ENCODE peak calls at places on chromosomes 3 and 15, in four cellular contexts. One of them, this sample, is unnamed. For H3K4me1, the result is how much of the 10 kb centered on the place peaks cover.

GRCh38 chr3:171376125-171376947 is 83.9 kb downstream of the TNIK start:
- DNase-seq in GM23338: no peak
- DNase-seq in ovary: no peak
- DNase-seq in astrocyte: no peak
- DNase-seq in this sample: no peak

GRCh38 chr15:99564221-99565030 is 1.4 kb upstream of the MEF2A start:
- DNase-seq in GM23338: no peak
- DNase-seq in ovary: peak
- DNase-seq in astrocyte: peak
- DNase-seq in this sample: peak

GRCh38 chr15:65620833-65621232 is 905 bp upstream of the SLC24A1 start:
- DNase-seq in GM23338: no peak
- DNase-seq in ovary: no peak
- DNase-seq in astrocyte: no peak
- DNase-seq in this sample: no peak

GRCh38 chr3:38141173-38141951 is 2.9 kb downstream of the MYD88 start:
- DNase-seq in GM23338: no peak
- DNase-seq in ovary: no peak
- DNase-seq in astrocyte: no peak
- DNase-seq in this sample: no peak

GRCh38 chr3:68504185-68504584 is 428.2 kb downstream of the TAFA4 start:
- DNase-seq in GM23338: peak
- DNase-seq in ovary: no peak
- DNase-seq in astrocyte: no peak
- DNase-seq in this sample: no peak

GRCh38 chr3:76866729-76867461 is 173.0 kb upstream of the ROBO2 start:
- DNase-seq in GM23338: no peak
- DNase-seq in ovary: no peak
- DNase-seq in astrocyte: no peak
- DNase-seq in this sample: no peak

GRCh38 chr15:75107905-75108838 is 84.8 kb downstream of the PPCDC start:
- DNase-seq in GM23338: no peak
- DNase-seq in ovary: no peak
- DNase-seq in astrocyte: peak
- DNase-seq in this sample: peak

GRCh38 chr3:197736010-197736490 is 654 bp downstream of the RUBCN start:
- DNase-seq in GM23338: peak
- DNase-seq in ovary: no peak
- DNase-seq in astrocyte: no peak
- DNase-seq in this sample: peak

GRCh38 chr3:129623447-129624118 is 17.1 kb upstream of the PLXND1 start:
- DNase-seq in GM23338: no peak
- DNase-seq in ovary: peak
- DNase-seq in astrocyte: no peak
- DNase-seq in this sample: no peak

GRCh38 chr3:39104961-39105686 is 2.3 kb downstream of the GORASP1 start:
- DNase-seq in GM23338: no peak
- DNase-seq in ovary: no peak
- DNase-seq in astrocyte: no peak
- DNase-seq in this sample: no peak

GRCh38 chr3:9080165-9080564 is 116.9 kb upstream of the RAD18 start:
- DNase-seq in GM23338: no peak
- DNase-seq in ovary: no peak
- DNase-seq in astrocyte: no peak
- DNase-seq in this sample: no peak

GRCh38 chr3:98823791-98824190 is 60.7 kb downstream of the ST3GAL6 start:
- DNase-seq in GM23338: no peak
- DNase-seq in ovary: no peak
- DNase-seq in astrocyte: peak
- DNase-seq in this sample: no peak

GRCh38 chr3:175941352-175941751 is 1082.2 kb downstream of the NAALADL2 start:
- DNase-seq in GM23338: peak
- DNase-seq in ovary: no peak
- DNase-seq in astrocyte: no peak
- DNase-seq in this sample: no peak

GRCh38 chr3:187738089-187738399 is 7.2 kb downstream of the BCL6 start:
- DNase-seq in GM23338: no peak
- DNase-seq in ovary: no peak
- DNase-seq in astrocyte: no peak
- DNase-seq in this sample: no peak

GRCh38 chr15:64503197-64503596 is 42.8 kb downstream of the ZNF609 start:
- DNase-seq in GM23338: peak
- DNase-seq in ovary: no peak
- DNase-seq in astrocyte: peak
- DNase-seq in this sample: no peak

GRCh38 chr3:71310595-71311319 is 272.8 kb downstream of the FOXP1 start:
- DNase-seq in GM23338: peak
- DNase-seq in ovary: peak
- DNase-seq in astrocyte: peak
- DNase-seq in this sample: no peak

GRCh38 chr3:150230037-150230436 is 178.1 kb upstream of the TSC22D2 start:
- DNase-seq in GM23338: no peak
- DNase-seq in ovary: no peak
- DNase-seq in astrocyte: no peak
- DNase-seq in this sample: no peak

GRCh38 chr3:162338514-162338913 is 841.9 kb downstream of the OTOL1 start:
- DNase-seq in GM23338: no peak
- DNase-seq in ovary: no peak
- DNase-seq in astrocyte: peak
- DNase-seq in this sample: no peak

GRCh38 chr15:68417897-68418296 is 14.1 kb downstream of the ITGA11 start:
- DNase-seq in GM23338: no peak
- DNase-seq in ovary: no peak
- DNase-seq in astrocyte: peak
- DNase-seq in this sample: no peak
- H3K4me1 ChIP-seq in GM23338: under half
- H3K4me1 ChIP-seq in ovary: under half
- H3K4me1 ChIP-seq in astrocyte: under half
- H3K4me1 ChIP-seq in this sample: under half

DNA sequence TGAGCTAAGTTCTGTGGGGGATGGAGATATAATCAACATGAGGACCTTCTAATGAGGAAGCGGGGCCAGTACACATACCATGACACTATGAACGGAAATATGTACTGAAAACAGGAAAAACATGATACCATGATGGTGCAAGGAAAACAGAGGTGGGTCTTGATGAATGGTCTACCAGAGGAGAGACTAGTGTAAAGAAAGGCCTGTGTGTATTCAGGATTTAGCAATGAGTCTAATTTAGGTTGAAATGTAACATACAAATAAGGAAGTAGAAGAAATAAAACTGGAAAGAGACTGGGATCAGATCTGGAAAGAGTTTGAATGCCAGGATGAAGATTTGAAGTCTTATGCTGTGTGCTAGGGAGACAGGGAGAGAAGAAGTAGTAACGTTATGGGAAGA is 38.9 kb upstream of the TPRG1 start:
- DNase-seq in GM23338: no peak
- DNase-seq in ovary: no peak
- DNase-seq in astrocyte: no peak
- DNase-seq in this sample: no peak
- H3K27ac ChIP-seq in GM23338: no peak
- H3K27ac ChIP-seq in ovary: no peak
- H3K27ac ChIP-seq in astrocyte: peak
- H3K27ac ChIP-seq in this sample: no peak

GRCh38 chr15:76347507-76348055 is 11.0 kb downstream of the ISL2 start:
- DNase-seq in GM23338: no peak
- DNase-seq in ovary: no peak
- DNase-seq in astrocyte: no peak
- DNase-seq in this sample: no peak
- H3K4me3 ChIP-seq in GM23338: peak
- H3K4me3 ChIP-seq in ovary: no peak
- H3K4me3 ChIP-seq in astrocyte: peak
- H3K4me3 ChIP-seq in this sample: no peak

GRCh38 chr3:53163459-53164387 is 2.7 kb downstream of the PRKCD start:
- DNase-seq in GM23338: no peak
- DNase-seq in ovary: no peak
- DNase-seq in astrocyte: no peak
- DNase-seq in this sample: no peak
- H3K4me1 ChIP-seq in GM23338: under half
- H3K4me1 ChIP-seq in ovary: under half
- H3K4me1 ChIP-seq in astrocyte: under half
- H3K4me1 ChIP-seq in this sample: under half